ENCODE peak calls at places on chromosomes 1 and 21, in seven cellular contexts. One of them, this sample, is unnamed.

GRCh38 chr1:20751462-20751990 is 19.0 kb upstream of the SH2D5 start:
- DNase-seq in IMR-90: no peak
- DNase-seq in mesenchymal stem cell: no peak
- DNase-seq in neuronal stem cell: no peak
- DNase-seq in H9: no peak
- DNase-seq in H1: no peak
- DNase-seq in trophoblast cell: no peak
- DNase-seq in this sample: no peak

GRCh38 chr1:80444171-80444570 is 1356.6 kb upstream of the ADGRL2 start:
- DNase-seq in IMR-90: peak; percentile 1
- DNase-seq in mesenchymal stem cell: no peak
- DNase-seq in neuronal stem cell: no peak
- DNase-seq in H9: no peak
- DNase-seq in H1: no peak
- DNase-seq in trophoblast cell: no peak
- DNase-seq in this sample: no peak

GRCh38 chr1:229637746-229638145 is 11.7 kb downstream of the URB2 start:
- DNase-seq in IMR-90: no peak
- DNase-seq in mesenchymal stem cell: no peak
- DNase-seq in neuronal stem cell: no peak
- DNase-seq in H9: no peak
- DNase-seq in H1: no peak
- DNase-seq in trophoblast cell: no peak
- DNase-seq in this sample: no peak

GRCh38 chr1:208242829-208243521 is 1.2 kb downstream of the PLXNA2 start:
- DNase-seq in IMR-90: no peak
- DNase-seq in mesenchymal stem cell: no peak
- DNase-seq in neuronal stem cell: no peak
- DNase-seq in H9: no peak
- DNase-seq in H1: no peak
- DNase-seq in trophoblast cell: no peak
- DNase-seq in this sample: no peak

GRCh38 chr1:210250665-210250997 is 18.0 kb downstream of the SERTAD4 start:
- DNase-seq in IMR-90: no peak
- DNase-seq in mesenchymal stem cell: peak; percentile 42
- DNase-seq in neuronal stem cell: peak; percentile 40
- DNase-seq in H9: peak; percentile 85
- DNase-seq in H1: no peak
- DNase-seq in trophoblast cell: peak; percentile 13
- DNase-seq in this sample: peak; percentile 91

GRCh38 chr21:38913120-38913975 is 107.6 kb downstream of the ETS2 start:
- DNase-seq in IMR-90: peak; percentile 69
- DNase-seq in mesenchymal stem cell: peak; percentile 40
- DNase-seq in neuronal stem cell: peak; percentile 30
- DNase-seq in H9: peak; percentile 84
- DNase-seq in H1: no peak
- DNase-seq in trophoblast cell: peak; percentile 77
- DNase-seq in this sample: peak; percentile 78

GRCh38 chr21:44618909-44619308 is 7.0 kb downstream of the KRTAP10-8 start:
- DNase-seq in IMR-90: no peak
- DNase-seq in mesenchymal stem cell: no peak
- DNase-seq in neuronal stem cell: no peak
- DNase-seq in H9: no peak
- DNase-seq in H1: no peak
- DNase-seq in trophoblast cell: no peak
- DNase-seq in this sample: no peak

GRCh38 chr21:32559004-32559610 is 26.2 kb downstream of the TCP10L start:
- DNase-seq in IMR-90: no peak
- DNase-seq in mesenchymal stem cell: no peak
- DNase-seq in neuronal stem cell: no peak
- DNase-seq in H9: no peak
- DNase-seq in H1: no peak
- DNase-seq in trophoblast cell: no peak
- DNase-seq in this sample: no peak

GRCh38 chr21:45854702-45855247 is 126.8 kb upstream of the COL6A1 start:
- DNase-seq in IMR-90: peak; percentile 17
- DNase-seq in mesenchymal stem cell: peak; percentile 50
- DNase-seq in neuronal stem cell: no peak
- DNase-seq in H9: peak; percentile 31
- DNase-seq in H1: no peak
- DNase-seq in trophoblast cell: no peak
- DNase-seq in this sample: peak; percentile 40

GRCh38 chr1:5331101-5331500 is 661.1 kb downstream of the NPHP4 start:
- DNase-seq in IMR-90: no peak
- DNase-seq in mesenchymal stem cell: no peak
- DNase-seq in neuronal stem cell: no peak
- DNase-seq in H9: no peak
- DNase-seq in H1: no peak
- DNase-seq in trophoblast cell: no peak
- DNase-seq in this sample: no peak

GRCh38 chr1:29502901-29503300 is 266.6 kb downstream of the PTPRU start:
- DNase-seq in IMR-90: no peak
- DNase-seq in mesenchymal stem cell: no peak
- DNase-seq in neuronal stem cell: no peak
- DNase-seq in H9: peak; percentile 24
- DNase-seq in H1: no peak
- DNase-seq in trophoblast cell: no peak
- DNase-seq in this sample: no peak

GRCh38 chr21:40835179-40835694 is 11.7 kb downstream of the DSCAM start:
- DNase-seq in IMR-90: no peak
- DNase-seq in mesenchymal stem cell: no peak
- DNase-seq in neuronal stem cell: no peak
- DNase-seq in H9: no peak
- DNase-seq in H1: no peak
- DNase-seq in trophoblast cell: no peak
- DNase-seq in this sample: no peak

GRCh38 chr1:54803761-54804470 is 2.8 kb upstream of the TTC22 start:
- DNase-seq in IMR-90: peak; percentile 26
- DNase-seq in mesenchymal stem cell: peak; percentile 19
- DNase-seq in neuronal stem cell: no peak
- DNase-seq in H9: peak; percentile 24
- DNase-seq in H1: no peak
- DNase-seq in trophoblast cell: no peak
- DNase-seq in this sample: no peak

GRCh38 chr1:109266965-109267364 is 16.0 kb downstream of the PSRC1 start:
- DNase-seq in IMR-90: peak; percentile 44
- DNase-seq in mesenchymal stem cell: no peak
- DNase-seq in neuronal stem cell: no peak
- DNase-seq in H9: no peak
- DNase-seq in H1: no peak
- DNase-seq in trophoblast cell: peak; percentile 94
- DNase-seq in this sample: no peak

GRCh38 chr1:91871994-91872393 is 14.0 kb downstream of the TGFBR3 start:
- DNase-seq in IMR-90: peak; percentile 64
- DNase-seq in mesenchymal stem cell: no peak
- DNase-seq in neuronal stem cell: no peak
- DNase-seq in H9: no peak
- DNase-seq in H1: no peak
- DNase-seq in trophoblast cell: no peak
- DNase-seq in this sample: no peak

GRCh38 chr1:47568763-47569162 is 130.9 kb downstream of the FOXD2 start:
- DNase-seq in IMR-90: no peak
- DNase-seq in mesenchymal stem cell: no peak
- DNase-seq in neuronal stem cell: no peak
- DNase-seq in H9: no peak
- DNase-seq in H1: no peak
- DNase-seq in trophoblast cell: no peak
- DNase-seq in this sample: no peak

GRCh38 chr1:205477121-205477758 is 21.4 kb upstream of the BLACAT1 start:
- DNase-seq in IMR-90: no peak
- DNase-seq in mesenchymal stem cell: no peak
- DNase-seq in neuronal stem cell: no peak
- DNase-seq in H9: peak; percentile 76
- DNase-seq in H1: no peak
- DNase-seq in trophoblast cell: no peak
- DNase-seq in this sample: peak; percentile 50

GRCh38 chr1:77680173-77680572 is 2.3 kb downstream of the ZZZ3 start:
- DNase-seq in IMR-90: no peak
- DNase-seq in mesenchymal stem cell: no peak
- DNase-seq in neuronal stem cell: no peak
- DNase-seq in H9: no peak
- DNase-seq in H1: no peak
- DNase-seq in trophoblast cell: no peak
- DNase-seq in this sample: no peak

GRCh38 chr1:201828820-201829774 is at the start of gene IPO9:
- DNase-seq in IMR-90: peak; percentile 91
- DNase-seq in mesenchymal stem cell: peak; percentile 92
- DNase-seq in neuronal stem cell: peak; percentile 94
- DNase-seq in H9: peak; percentile 92
- DNase-seq in H1: peak; percentile 82
- DNase-seq in trophoblast cell: peak; percentile 92
- DNase-seq in this sample: peak; percentile 96

GRCh38 chr1:77504986-77505385 is 177.5 kb downstream of the ZZZ3 start:
- DNase-seq in IMR-90: peak; percentile 12
- DNase-seq in mesenchymal stem cell: peak; percentile 39
- DNase-seq in neuronal stem cell: no peak
- DNase-seq in H9: no peak
- DNase-seq in H1: no peak
- DNase-seq in trophoblast cell: no peak
- DNase-seq in this sample: no peak

GRCh38 chr1:55898191-55898590 is 681.2 kb downstream of the PLPP3 start:
- DNase-seq in IMR-90: peak; percentile 89
- DNase-seq in mesenchymal stem cell: peak; percentile 94
- DNase-seq in neuronal stem cell: no peak
- DNase-seq in H9: no peak
- DNase-seq in H1: no peak
- DNase-seq in trophoblast cell: no peak
- DNase-seq in this sample: no peak

GRCh38 chr1:199510314-199510713 is 517.2 kb upstream of the NR5A2 start:
- DNase-seq in IMR-90: no peak
- DNase-seq in mesenchymal stem cell: no peak
- DNase-seq in neuronal stem cell: no peak
- DNase-seq in H9: no peak
- DNase-seq in H1: no peak
- DNase-seq in trophoblast cell: no peak
- DNase-seq in this sample: no peak

GRCh38 chr1:31095298-31095981 is 29.9 kb upstream of the PUM1 start:
- DNase-seq in IMR-90: peak; percentile 79
- DNase-seq in mesenchymal stem cell: peak; percentile 36
- DNase-seq in neuronal stem cell: no peak
- DNase-seq in H9: no peak
- DNase-seq in H1: no peak
- DNase-seq in trophoblast cell: no peak
- DNase-seq in this sample: no peak

DNA sequence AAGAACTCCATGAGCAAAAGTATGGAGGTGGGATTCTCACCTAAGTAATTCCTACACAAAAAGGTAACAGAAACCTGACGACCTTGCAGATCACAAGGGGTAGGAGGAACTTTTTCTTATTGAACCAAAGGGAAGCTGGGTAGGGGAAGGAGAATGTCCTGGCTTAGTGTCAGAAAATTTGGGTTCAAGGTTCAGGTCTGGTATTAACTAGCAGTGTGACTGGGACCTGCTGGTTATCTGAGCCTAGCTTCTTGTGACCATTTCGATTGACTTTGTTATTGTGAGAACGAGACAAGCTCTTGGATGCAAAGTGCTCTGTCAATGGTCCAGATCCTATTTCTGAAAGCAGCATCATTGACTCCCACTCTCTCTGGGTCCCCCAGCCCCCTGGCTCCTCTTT is 5.0 kb upstream of the SNX27 start:
- DNase-seq in IMR-90: no peak
- DNase-seq in mesenchymal stem cell: no peak
- DNase-seq in neuronal stem cell: no peak
- DNase-seq in H9: no peak
- DNase-seq in H1: no peak
- DNase-seq in trophoblast cell: no peak
- DNase-seq in this sample: no peak
- H3K27ac ChIP-seq in IMR-90: no peak overlapping the region
- H3K27ac ChIP-seq in mesenchymal stem cell: no peak overlapping the region
- H3K27ac ChIP-seq in neuronal stem cell: no peak overlapping the region
- H3K27ac ChIP-seq in H9: no peak overlapping the region
- H3K27ac ChIP-seq in H1: no peak overlapping the region
- H3K27ac ChIP-seq in trophoblast cell: no peak overlapping the region
- H3K27ac ChIP-seq in this sample: no peak overlapping the region

DNA sequence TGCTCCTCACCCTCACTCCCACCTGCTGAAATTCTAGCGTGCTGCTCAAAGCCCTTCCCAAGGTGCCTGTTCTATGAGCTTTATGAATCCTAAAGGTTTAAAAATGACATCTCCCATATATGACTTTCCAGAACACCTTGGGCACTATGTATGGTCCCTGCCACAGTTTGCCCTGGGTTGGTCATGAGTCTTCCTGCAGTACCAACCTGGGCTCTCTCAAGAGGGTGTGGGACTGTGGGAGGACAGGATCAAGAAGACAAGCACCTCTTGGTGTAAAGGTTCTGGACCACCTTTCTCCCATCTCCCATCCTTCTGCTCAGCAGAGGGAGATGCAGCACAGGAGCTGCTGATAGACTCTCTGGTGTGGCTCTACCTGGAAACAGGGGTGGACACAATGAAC is 134.1 kb downstream of the FCRL5 start:
- DNase-seq in IMR-90: no peak
- DNase-seq in mesenchymal stem cell: no peak
- DNase-seq in neuronal stem cell: no peak
- DNase-seq in H9: no peak
- DNase-seq in H1: no peak
- DNase-seq in trophoblast cell: no peak
- DNase-seq in this sample: no peak
- H3K18ac ChIP-seq in IMR-90: no peak overlapping the region
- H3K18ac ChIP-seq in mesenchymal stem cell: no peak overlapping the region
- H3K18ac ChIP-seq in neuronal stem cell: no peak overlapping the region
- H3K18ac ChIP-seq in H9: no peak overlapping the region
- H3K18ac ChIP-seq in H1: no peak overlapping the region
- H3K18ac ChIP-seq in trophoblast cell: no peak overlapping the region
- H3K18ac ChIP-seq in this sample: no peak overlapping the region

GRCh38 chr1:180092931-180093650 is 61.6 kb upstream of the QSOX1 start:
- DNase-seq in IMR-90: peak; percentile 30
- DNase-seq in mesenchymal stem cell: no peak
- DNase-seq in neuronal stem cell: peak; percentile 0
- DNase-seq in H9: no peak
- DNase-seq in H1: no peak
- DNase-seq in trophoblast cell: peak; percentile 2
- DNase-seq in this sample: no peak
- H4K8ac ChIP-seq in IMR-90: peak overlapping the region; percentile 54
- H4K8ac ChIP-seq in mesenchymal stem cell: no peak overlapping the region
- H4K8ac ChIP-seq in neuronal stem cell: no peak overlapping the region
- H4K8ac ChIP-seq in H9: no peak overlapping the region
- H4K8ac ChIP-seq in H1: no peak overlapping the region
- H4K8ac ChIP-seq in trophoblast cell: no peak overlapping the region
- H4K8ac ChIP-seq in this sample: no peak overlapping the region

GRCh38 chr1:9763914-9764313 is 59.9 kb downstream of the CLSTN1 start:
- DNase-seq in IMR-90: no peak
- DNase-seq in mesenchymal stem cell: no peak
- DNase-seq in neuronal stem cell: no peak
- DNase-seq in H9: no peak
- DNase-seq in H1: no peak
- DNase-seq in trophoblast cell: no peak
- DNase-seq in this sample: no peak

GRCh38 chr1:9767964-9768668 is 55.6 kb downstream of the CLSTN1 start:
- DNase-seq in IMR-90: no peak
- DNase-seq in mesenchymal stem cell: no peak
- DNase-seq in neuronal stem cell: no peak
- DNase-seq in H9: no peak
- DNase-seq in H1: no peak
- DNase-seq in trophoblast cell: no peak
- DNase-seq in this sample: no peak

GRCh38 chr1:9770276-9770675 is 53.5 kb downstream of the CLSTN1 start:
- DNase-seq in IMR-90: no peak
- DNase-seq in mesenchymal stem cell: no peak
- DNase-seq in neuronal stem cell: no peak
- DNase-seq in H9: no peak
- DNase-seq in H1: no peak
- DNase-seq in trophoblast cell: no peak
- DNase-seq in this sample: no peak

GRCh38 chr1:9768983-9769382 is 54.8 kb downstream of the CLSTN1 start:
- DNase-seq in IMR-90: no peak
- DNase-seq in mesenchymal stem cell: no peak
- DNase-seq in neuronal stem cell: no peak
- DNase-seq in H9: no peak
- DNase-seq in H1: no peak
- DNase-seq in trophoblast cell: no peak
- DNase-seq in this sample: no peak

GRCh38 chr1:9766759-9767442 is 56.9 kb downstream of the CLSTN1 start:
- DNase-seq in IMR-90: peak; percentile 100
- DNase-seq in mesenchymal stem cell: peak; percentile 99
- DNase-seq in neuronal stem cell: no peak
- DNase-seq in H9: no peak
- DNase-seq in H1: no peak
- DNase-seq in trophoblast cell: peak; percentile 99
- DNase-seq in this sample: peak; percentile 73
- H3K27ac ChIP-seq in IMR-90: peak overlapping the region; percentile 28
- H3K27ac ChIP-seq in mesenchymal stem cell: peak overlapping the region; percentile 82
- H3K27ac ChIP-seq in neuronal stem cell: no peak overlapping the region
- H3K27ac ChIP-seq in H9: no peak overlapping the region
- H3K27ac ChIP-seq in H1: no peak overlapping the region
- H3K27ac ChIP-seq in trophoblast cell: no peak overlapping the region
- H3K27ac ChIP-seq in this sample: peak overlapping the region; percentile 11